ENCODE peak calls at places on chromosomes 3 and 15, in eight cellular contexts. Z is CD4-positive, alpha-beta T cell; Q is B cell; U is colonic mucosa; F is WTC11; D is cardiac muscle cell; G is cardiac fibroblast; X is psoas muscle. V is an unnamed sample.

GRCh38 chr3:150599611-150600297 is 3.4 kb upstream of the SELENOT start:
- DNase-seq in Z (no peak), Q (peak; percentile 61), U (no peak), F (peak; percentile 16), D (peak; percentile 24), G (peak; percentile 41), X (no peak), V (no peak)

GRCh38 chr15:90190606-90191343 is 10.4 kb upstream of the SEMA4B start:
- DNase-seq in Z (no peak), Q (peak; percentile 94), U (peak; percentile 87), F (no peak), D (no peak), G (no peak), X (no peak), V (no peak)

GRCh38 chr3:140636452-140637138 is 41.3 kb upstream of the TRIM42 start:
- DNase-seq in Z (no peak), Q (no peak), U (no peak), F (no peak), D (peak; percentile 6), G (peak; percentile 26), X (no peak), V (no peak)

GRCh38 chr15:67823371-67824156 is 1.7 kb upstream of the SKOR1 start:
- DNase-seq in Z (no peak), Q (no peak), U (no peak), F (no peak), D (no peak), G (no peak), X (no peak), V (no peak)

GRCh38 chr3:23129817-23130216 is 73.3 kb upstream of the UBE2E2 start:
- DNase-seq in Z (no peak), Q (no peak), U (no peak), F (no peak), D (peak; percentile 9), G (peak; percentile 19), X (no peak), V (no peak)

GRCh38 chr15:38647683-38648082 is 83.1 kb upstream of the RASGRP1 start:
- DNase-seq in Z (no peak), Q (peak; percentile 7), U (no peak), F (no peak), D (peak; percentile 47), G (peak; percentile 27), X (no peak), V (no peak)

GRCh38 chr3:100087203-100087602 is 27.1 kb downstream of the FILIP1L start:
- DNase-seq in Z (no peak), Q (no peak), U (no peak), F (no peak), D (peak; percentile 61), G (peak; percentile 49), X (no peak), V (no peak)

GRCh38 chr3:5787863-5788488 is 600.5 kb downstream of the EDEM1 start:
- DNase-seq in Z (no peak), Q (no peak), U (peak; percentile 24), F (no peak), D (no peak), G (no peak), X (no peak), V (no peak)

GRCh38 chr3:18445421-18446066 is 20.4 kb upstream of the SATB1 start:
- DNase-seq in Z (peak; percentile 81), Q (peak; percentile 82), U (peak; percentile 41), F (no peak), D (no peak), G (no peak), X (no peak), V (peak; percentile 64)

GRCh38 chr15:35362195-35362829 is 183.7 kb downstream of the DPH6 start:
- DNase-seq in Z (no peak), Q (no peak), U (no peak), F (no peak), D (peak; percentile 64), G (peak; percentile 72), X (no peak), V (no peak)

GRCh38 chr3:136512391-136512790 is 239.8 kb downstream of the STAG1 start:
- DNase-seq in Z (no peak), Q (no peak), U (no peak), F (no peak), D (no peak), G (peak; percentile 2), X (no peak), V (no peak)

GRCh38 chr3:197183582-197183981 is 114.8 kb downstream of the DLG1 start:
- DNase-seq in Z (no peak), Q (no peak), U (no peak), F (no peak), D (no peak), G (no peak), X (no peak), V (no peak)

GRCh38 chr3:172776049-172776717 is 25.7 kb downstream of the ECT2 start:
- DNase-seq in Z (no peak), Q (no peak), U (no peak), F (no peak), D (peak; percentile 18), G (peak; percentile 21), X (no peak), V (no peak)

GRCh38 chr3:59820352-59820934 is 770.6 kb upstream of the CFAP20DC start:
- DNase-seq in Z (no peak), Q (no peak), U (no peak), F (no peak), D (no peak), G (no peak), X (no peak), V (no peak)

GRCh38 chr3:111539351-111540331 is 2.4 kb upstream of the CD96 start:
- DNase-seq in Z (peak; percentile 62), Q (peak; percentile 71), U (peak; percentile 65), F (peak; percentile 79), D (peak; percentile 75), G (peak; percentile 63), X (no peak), V (peak; percentile 45)

GRCh38 chr15:67884514-67885225 is 44.8 kb upstream of the RNU6-1 start:
- DNase-seq in Z (peak; percentile 36), Q (no peak), U (peak; percentile 94), F (peak; percentile 76), D (peak; percentile 92), G (peak; percentile 90), X (peak; percentile 80), V (peak; percentile 18)

GRCh38 chr3:127761101-127761802 is 61.1 kb downstream of the MGLL start:
- DNase-seq in Z (no peak), Q (no peak), U (no peak), F (no peak), D (no peak), G (no peak), X (no peak), V (no peak)
- TF ChIP-seq CTCF in Z (no peak), Q (no peak), U (no peak), F (no peak), D (no peak), G (no peak), X (no peak), V (no peak)

GRCh38 chr3:53043738-53044137 is 2.1 kb downstream of the SFMBT1 start:
- DNase-seq in Z (no peak), Q (no peak), U (no peak), F (no peak), D (no peak), G (no peak), X (no peak), V (no peak)

GRCh38 chr3:53045107-53045783 is 628 bp downstream of the SFMBT1 start:
- DNase-seq in Z (peak; percentile 78), Q (peak; percentile 70), U (peak; percentile 48), F (peak; percentile 24), D (peak; percentile 69), G (peak; percentile 51), X (peak; percentile 67), V (peak; percentile 62)

GRCh38 chr3:53044371-53045106 is 1.3 kb downstream of the SFMBT1 start:
- DNase-seq in Z (peak; percentile 32), Q (peak; percentile 42), U (peak; percentile 51), F (peak; percentile 42), D (peak; percentile 63), G (peak; percentile 43), X (no peak), V (no peak)

GRCh38 chr3:53045784-53046170 is at the start of gene SFMBT1:
- DNase-seq in Z (peak; percentile 78), Q (peak; percentile 81), U (peak; percentile 69), F (peak; percentile 49), D (peak; percentile 73), G (peak; percentile 71), X (peak; percentile 72), V (peak; percentile 57)

DNA sequence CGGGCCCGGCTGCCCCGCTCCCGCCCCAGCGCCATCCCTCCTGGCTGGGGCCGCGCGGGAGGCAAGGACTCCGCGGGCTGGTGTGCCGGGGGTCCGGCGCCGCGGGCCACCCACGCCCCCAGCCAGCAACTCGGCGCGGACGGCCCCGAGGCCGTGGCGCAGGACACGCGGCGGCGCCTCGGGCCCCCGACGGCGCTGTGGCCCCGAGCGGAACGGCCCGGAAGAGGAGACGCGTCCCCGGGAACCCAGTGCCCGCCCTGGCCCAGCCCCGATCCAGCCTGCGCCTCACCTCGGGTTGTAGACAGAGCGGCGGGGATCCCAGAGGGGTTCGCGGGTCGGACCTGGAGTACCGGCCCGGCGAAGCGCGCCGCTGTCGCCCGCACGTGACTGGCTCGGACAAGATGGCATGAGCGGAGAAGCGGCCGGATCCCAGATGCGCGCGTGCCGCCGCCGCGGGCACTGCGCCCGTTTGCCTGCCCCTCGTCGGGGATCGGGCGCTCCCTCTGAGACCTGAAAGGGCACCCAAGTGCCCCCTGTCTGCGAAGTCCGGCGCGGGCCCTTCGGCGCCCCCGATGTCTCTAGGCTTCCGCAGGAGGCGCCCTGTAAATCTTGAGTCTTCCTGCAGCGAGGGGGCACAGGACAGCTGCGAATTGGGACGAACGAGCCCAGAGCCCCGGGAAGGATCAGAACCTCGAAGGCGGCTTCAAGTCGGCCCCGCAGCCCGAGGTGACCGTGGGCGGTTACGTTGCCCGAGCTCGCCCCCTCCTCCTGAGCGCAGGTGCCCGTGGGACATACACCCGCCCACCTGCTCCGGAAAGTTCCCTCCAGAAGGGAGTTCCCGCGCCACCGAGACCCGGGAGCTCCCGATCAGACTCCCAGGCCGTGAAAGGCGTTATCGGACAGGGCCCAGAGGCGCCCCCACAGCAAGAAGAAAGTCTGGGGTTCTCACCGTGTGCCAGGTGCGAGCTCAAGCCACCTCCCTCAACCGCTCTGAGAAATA is 598 bp upstream of the SFMBT1 start:
- DNase-seq in Z (peak; percentile 73), Q (peak; percentile 86), U (peak; percentile 69), F (peak; percentile 82), D (peak; percentile 29), G (peak; percentile 31), X (peak; percentile 54), V (peak; percentile 70)
- TF ChIP-seq CTCF in Z (peak; percentile 63), Q (peak; percentile 83), U (no peak), F (no peak), D (peak; percentile 43), G (no peak), X (peak; percentile 34), V (peak; percentile 64)

DNA sequence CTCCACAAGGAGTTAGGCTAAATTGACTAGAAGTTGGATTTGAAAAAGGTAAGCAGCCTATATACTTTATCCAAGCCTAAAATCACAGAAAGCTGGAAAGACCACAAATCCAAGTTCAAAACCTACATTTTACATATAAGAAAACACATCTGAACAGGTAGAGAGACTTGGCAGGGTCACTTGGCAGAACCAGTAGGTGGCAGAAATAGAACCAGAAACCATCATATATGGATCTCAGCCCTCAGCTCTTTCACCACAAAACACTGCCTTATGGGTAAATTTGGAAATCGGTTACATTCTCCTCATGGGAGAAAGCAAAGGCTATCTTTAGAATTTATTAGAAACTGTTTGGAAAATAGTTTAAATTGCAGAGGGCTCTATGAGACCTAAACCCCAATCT is 44.2 kb downstream of the MKRN2 start:
- DNase-seq in Z (no peak), Q (no peak), U (no peak), F (no peak), D (peak; percentile 19), G (peak; percentile 31), X (no peak), V (no peak)
- TF ChIP-seq CTCF in Z (no peak), Q (no peak), U (peak; percentile 18), F (no peak), D (peak; percentile 21), G (peak; percentile 5), X (peak; percentile 10), V (no peak)

GRCh38 chr3:132722165-132723023 is at the start of gene NPHP3:
- DNase-seq in Z (peak; percentile 90), Q (peak; percentile 97), U (peak; percentile 99), F (peak; percentile 97), D (peak; percentile 99), G (peak; percentile 99), X (peak; percentile 99), V (peak; percentile 82)
- TF ChIP-seq CTCF in Z (no peak), Q (no peak), U (no peak), F (no peak), D (no peak), G (no peak), X (no peak), V (no peak)

V was measured in natural killer cell.